ENCODE peak calls at places on chromosomes 7 and 10, in seven cellular contexts. E is sigmoid colon, A is PC-9, Y is astrocyte of the cerebellum, T is epithelial cell of esophagus, F is A549, U is tibial artery. N is an unnamed sample.

GRCh38 chr7:103649052-103649451 is 203.0 kb upstream of the SLC26A5 start:
- DNase-seq in E (no peak), A (no peak), Y (no peak), T (no peak), F (no peak), U (no peak), N (no peak)

GRCh38 chr7:102433319-102434038 is at the start of gene ORAI2:
- DNase-seq in E (peak), A (no peak), Y (no peak), T (peak), F (peak), U (peak), N (peak)

GRCh38 chr10:88118769-88119559 is 255.5 kb downstream of the PTEN start:
- DNase-seq in E (no peak), A (no peak), Y (no peak), T (peak), F (no peak), U (no peak), N (no peak)

GRCh38 chr10:5927306-5927705 is 37.3 kb downstream of the FBH1 start:
- DNase-seq in E (no peak), A (no peak), Y (peak), T (no peak), F (no peak), U (no peak), N (peak)

GRCh38 chr10:114306116-114306973 is 67.3 kb downstream of the VWA2 start:
- DNase-seq in E (peak), A (peak), Y (peak), T (peak), F (peak), U (peak), N (peak)

GRCh38 chr7:85103352-85103751 is 83.5 kb downstream of the SEMA3D start:
- DNase-seq in E (peak), A (no peak), Y (no peak), T (peak), F (no peak), U (peak), N (no peak)

GRCh38 chr7:43927810-43928209 is 1.6 kb downstream of the UBE2D4 start:
- DNase-seq in E (no peak), A (peak), Y (no peak), T (no peak), F (no peak), U (no peak), N (no peak)

GRCh38 chr10:5587151-5588079 is 62.7 kb downstream of the CALML3 start:
- DNase-seq in E (peak), A (no peak), Y (no peak), T (no peak), F (no peak), U (peak), N (no peak)

GRCh38 chr10:82397859-82398258 is 522.9 kb downstream of the NRG3 start:
- DNase-seq in E (no peak), A (no peak), Y (no peak), T (no peak), F (no peak), U (no peak), N (no peak)

GRCh38 chr7:95199779-95200558 is 124.4 kb downstream of the PON1 start:
- DNase-seq in E (peak), A (no peak), Y (peak), T (peak), F (peak), U (no peak), N (no peak)

GRCh38 chr10:124543971-124544370 is 82.3 kb downstream of the LHPP start:
- DNase-seq in E (no peak), A (no peak), Y (no peak), T (no peak), F (no peak), U (no peak), N (no peak)

GRCh38 chr7:2923886-2924574 is 79.9 kb upstream of the GNA12 start:
- DNase-seq in E (no peak), A (no peak), Y (no peak), T (peak), F (no peak), U (peak), N (no peak)

GRCh38 chr7:39187130-39187529 is 209.4 kb downstream of the POU6F2 start:
- DNase-seq in E (no peak), A (no peak), Y (no peak), T (no peak), F (no peak), U (no peak), N (no peak)

GRCh38 chr10:66934711-66935110 is 8.9 kb downstream of the LRRTM3 start:
- DNase-seq in E (no peak), A (no peak), Y (no peak), T (no peak), F (no peak), U (no peak), N (no peak)

GRCh38 chr7:133365892-133366291 is 113.0 kb downstream of the EXOC4 start:
- DNase-seq in E (no peak), A (no peak), Y (no peak), T (peak), F (no peak), U (no peak), N (no peak)

GRCh38 chr10:21498977-21499376 is 26.5 kb downstream of the SKIDA1 start:
- DNase-seq in E (no peak), A (no peak), Y (no peak), T (no peak), F (no peak), U (no peak), N (no peak)

GRCh38 chr10:118835682-118836326 is 81.0 kb upstream of the CACUL1 start:
- DNase-seq in E (no peak), A (peak), Y (peak), T (peak), F (peak), U (no peak), N (no peak)

GRCh38 chr7:143381427-143382125 is 431 bp downstream of the ZYX start:
- DNase-seq in E (peak), A (no peak), Y (peak), T (peak), F (peak), U (peak), N (peak)

GRCh38 chr7:63112764-63113712 is 885.6 kb upstream of the ZNF722 start:
- DNase-seq in E (no peak), A (no peak), Y (no peak), T (no peak), F (no peak), U (no peak), N (no peak)

GRCh38 chr7:34011711-34012110 is 106.4 kb downstream of the BMPER start:
- DNase-seq in E (no peak), A (no peak), Y (no peak), T (no peak), F (no peak), U (no peak), N (peak)

GRCh38 chr7:40474790-40475680 is 340.2 kb downstream of the SUGCT start:
- DNase-seq in E (no peak), A (no peak), Y (no peak), T (no peak), F (no peak), U (no peak), N (no peak)

GRCh38 chr10:112843623-112844022 is 106.4 kb upstream of the TCF7L2 start:
- DNase-seq in E (no peak), A (no peak), Y (no peak), T (no peak), F (no peak), U (no peak), N (no peak)

GRCh38 chr7:50205011-50205410 is 99.5 kb upstream of the IKZF1 start:
- DNase-seq in E (no peak), A (no peak), Y (no peak), T (no peak), F (no peak), U (no peak), N (no peak)

GRCh38 chr10:45286980-45287379 is 28.4 kb downstream of the OR13A1 start:
- DNase-seq in E (no peak), A (no peak), Y (no peak), T (no peak), F (no peak), U (no peak), N (no peak)

GRCh38 chr10:71335173-71335572 is 16.1 kb downstream of the SLC29A3 start:
- DNase-seq in E (no peak), A (no peak), Y (no peak), T (no peak), F (no peak), U (no peak), N (no peak)

GRCh38 chr10:102402512-102402896 is 7.0 kb downstream of the NFKB2 start:
- DNase-seq in E (no peak), A (no peak), Y (no peak), T (no peak), F (no peak), U (no peak), N (no peak)

DNA sequence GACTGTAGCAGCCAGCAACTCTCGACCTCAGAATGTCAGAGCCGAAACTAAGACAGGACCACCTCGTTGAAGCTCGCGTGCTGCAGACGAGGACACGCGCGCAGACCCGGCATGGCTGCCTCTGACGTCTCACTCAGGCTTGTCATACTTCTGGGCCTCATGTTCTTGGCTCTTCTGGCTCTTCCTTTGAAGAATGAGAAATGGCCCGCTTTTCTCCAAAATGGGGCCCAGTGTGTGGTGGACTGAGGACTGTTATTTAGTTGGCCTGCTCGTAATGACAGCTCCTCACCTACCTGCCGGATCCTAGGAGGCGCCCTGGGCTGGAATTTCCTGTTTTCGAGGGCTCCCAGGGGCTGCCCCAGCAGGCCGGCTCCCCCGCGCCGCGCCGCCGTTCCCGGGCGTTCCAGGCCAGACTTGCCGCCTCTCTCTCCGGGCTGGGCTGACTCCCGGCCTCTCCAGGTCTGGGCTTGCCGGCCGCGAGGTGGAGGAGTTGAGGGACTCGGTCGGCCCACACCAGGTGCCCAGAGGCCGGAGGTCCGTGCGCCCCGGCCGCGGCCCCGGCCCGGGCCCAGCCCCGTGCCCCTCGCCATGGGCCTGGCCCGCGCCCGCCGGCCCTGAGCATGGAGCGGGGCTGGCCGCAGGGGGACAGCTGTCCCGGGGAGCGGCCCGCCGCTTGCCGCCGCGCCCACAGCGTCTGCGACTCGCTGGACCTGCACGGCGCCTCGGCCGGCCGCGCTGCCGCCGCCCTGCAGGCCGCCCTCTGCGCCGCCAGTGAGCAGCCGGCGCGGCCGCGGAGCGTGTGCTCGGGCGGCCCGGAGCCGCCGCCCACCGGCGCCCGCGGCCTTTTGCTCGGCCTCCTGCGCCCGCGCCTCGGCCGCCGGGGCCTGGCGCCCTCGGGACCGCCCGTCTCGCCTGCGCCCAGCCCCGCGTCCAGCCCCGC is 28.1 kb downstream of the AGAP3 start:
- DNase-seq in E (no peak), A (no peak), Y (no peak), T (peak), F (no peak), U (no peak), N (no peak)
- TF ChIP-seq CTCF in E (no peak), A (no peak), Y (no peak), T (no peak), F (no peak), U (no peak), N (no peak)

DNA sequence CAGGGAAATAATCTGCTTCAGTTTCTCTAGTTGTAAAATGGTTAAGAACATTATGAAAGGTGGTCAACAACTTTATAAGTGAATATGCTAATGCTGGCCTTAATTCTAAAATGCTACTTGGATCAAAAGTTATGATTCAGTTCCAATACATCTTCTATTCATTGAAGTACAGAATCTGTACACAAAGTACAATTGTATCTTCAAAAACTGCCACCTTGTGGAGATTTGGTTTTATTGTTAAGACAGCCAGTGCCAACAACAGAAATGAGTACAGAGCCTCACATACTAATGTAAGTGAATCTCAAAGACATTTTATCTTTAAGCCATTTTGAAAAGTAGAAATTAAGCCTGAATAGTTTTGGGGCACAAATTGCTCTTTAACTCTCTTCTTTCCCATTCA is 194.0 kb downstream of the CFTR start:
- DNase-seq in E (no peak), A (no peak), Y (peak), T (peak), F (peak), U (no peak), N (no peak)
- TF ChIP-seq CTCF in E (no peak), A (peak), Y (peak), T (peak), F (peak), U (peak), N (peak)

GRCh38 chr7:45874408-45875131 is 1.7 kb upstream of the CCDC201 start:
- DNase-seq in E (no peak), A (peak), Y (no peak), T (peak), F (peak), U (no peak), N (peak)

GRCh38 chr7:45873355-45873754 is 473 bp upstream of the CCDC201 start:
- DNase-seq in E (no peak), A (peak), Y (no peak), T (no peak), F (no peak), U (no peak), N (no peak)

GRCh38 chr7:45873035-45873354 is at the start of gene CCDC201:
- DNase-seq in E (no peak), A (no peak), Y (no peak), T (no peak), F (no peak), U (no peak), N (no peak)

GRCh38 chr7:45869426-45869825 is 3.5 kb downstream of the CCDC201 start:
- DNase-seq in E (no peak), A (peak), Y (no peak), T (peak), F (peak), U (no peak), N (no peak)

GRCh38 chr7:45872116-45873034 is 507 bp downstream of the CCDC201 start:
- DNase-seq in E (no peak), A (peak), Y (no peak), T (peak), F (peak), U (no peak), N (no peak)
- TF ChIP-seq CTCF in E (no peak), A (peak), Y (peak), T (peak), F (peak), U (no peak), N (peak)

DNA sequence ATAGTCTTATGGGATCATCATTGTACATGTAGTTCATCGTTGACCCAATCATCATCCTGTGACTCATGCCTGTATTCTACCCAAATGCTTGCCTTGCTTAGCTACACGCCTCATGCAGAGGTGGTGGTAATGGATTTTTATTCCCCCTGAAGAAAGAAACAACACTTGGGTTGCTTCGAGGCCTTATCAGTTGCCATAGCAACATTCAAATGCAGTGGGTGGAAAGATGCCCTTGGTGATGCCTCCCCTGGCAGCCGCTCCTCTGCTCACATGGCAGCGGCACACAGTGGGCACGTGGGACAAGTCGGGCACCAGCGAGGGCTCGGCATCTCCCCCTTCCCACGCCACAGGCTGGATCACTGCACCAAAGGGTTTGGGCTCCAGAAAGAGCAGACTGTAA is 54.0 kb upstream of the NMT2 start:
- DNase-seq in E (no peak), A (no peak), Y (no peak), T (no peak), F (no peak), U (no peak), N (no peak)
- TF ChIP-seq CTCF in E (no peak), A (no peak), Y (no peak), T (no peak), F (no peak), U (no peak), N (no peak)

DNA sequence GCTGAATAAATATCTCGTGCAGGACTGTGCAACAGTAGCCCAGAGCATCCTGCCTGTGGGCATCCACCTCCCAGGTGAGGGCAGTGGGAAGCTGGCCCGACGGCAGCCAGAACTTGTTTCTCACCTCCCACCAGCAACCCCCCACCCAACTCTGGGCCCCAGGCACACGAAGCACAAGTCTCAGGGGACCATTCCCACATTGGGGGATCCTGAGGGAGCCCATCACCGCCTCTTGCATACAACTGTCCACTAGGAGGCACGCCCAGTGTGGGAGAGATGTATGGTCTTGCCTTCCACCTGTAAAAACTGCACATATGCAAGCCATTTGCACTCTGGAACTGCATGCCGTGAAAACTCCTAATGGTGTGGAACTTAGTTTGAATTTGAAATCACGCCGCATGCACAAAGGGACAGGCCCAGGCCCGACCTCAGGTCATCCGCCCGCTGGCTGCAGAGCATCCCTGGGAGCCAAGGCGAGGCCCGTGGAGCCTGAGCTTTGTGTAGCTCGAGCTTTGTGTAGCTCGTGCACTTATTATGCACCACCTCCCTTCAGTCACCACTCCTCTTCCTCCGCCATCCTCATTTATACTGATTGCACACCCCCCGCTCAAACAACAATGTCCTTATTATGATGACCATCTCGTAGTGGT is 147.9 kb downstream of the ADCY1 start:
- DNase-seq in E (no peak), A (no peak), Y (no peak), T (no peak), F (no peak), U (no peak), N (no peak)
- TF ChIP-seq CTCF in E (no peak), A (no peak), Y (no peak), T (no peak), F (no peak), U (no peak), N (no peak)

GRCh38 chr7:20744913-20745587 is 41.6 kb downstream of the SP8 start:
- DNase-seq in E (no peak), A (peak), Y (peak), T (peak), F (peak), U (no peak), N (no peak)
- TF ChIP-seq CTCF in E (no peak), A (peak), Y (peak), T (peak), F (peak), U (no peak), N (no peak)

GRCh38 chr7:27420702-27421101 is 178.1 kb downstream of the EVX1 start:
- DNase-seq in E (no peak), A (no peak), Y (no peak), T (no peak), F (no peak), U (no peak), N (no peak)
- TF ChIP-seq CTCF in E (no peak), A (no peak), Y (no peak), T (no peak), F (no peak), U (no peak), N (no peak)

GRCh38 chr10:81116201-81116600 is 578.5 kb downstream of the SH2D4B start:
- DNase-seq in E (no peak), A (no peak), Y (no peak), T (peak), F (no peak), U (no peak), N (no peak)

DNA sequence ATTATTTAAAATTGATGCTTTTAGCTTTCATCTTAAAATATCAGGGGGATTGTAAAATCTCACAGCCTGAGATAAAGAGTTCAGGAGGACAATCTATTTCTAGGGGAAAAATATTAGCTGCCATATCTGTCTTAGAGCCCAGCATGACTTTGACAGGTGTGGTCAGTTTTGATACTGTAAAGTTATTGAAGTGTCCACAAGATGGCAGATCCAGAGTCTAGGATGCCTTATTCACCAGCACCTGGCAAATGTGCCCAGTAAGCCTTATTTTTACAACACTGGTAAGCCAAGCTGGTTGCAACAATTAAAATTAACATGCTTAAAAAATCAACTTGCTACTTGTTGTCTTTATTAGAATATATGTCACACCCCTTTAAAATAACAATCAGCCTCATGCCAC is 579.3 kb downstream of the SH2D4B start:
- DNase-seq in E (no peak), A (no peak), Y (no peak), T (peak), F (peak), U (no peak), N (no peak)
- TF ChIP-seq CTCF in E (no peak), A (peak), Y (no peak), T (peak), F (no peak), U (no peak), N (no peak)